ENCODE peak calls at places on chromosomes 12 and 14, in six cellular contexts. M is MM.1S; V is activated T-cell treated with anti-CD3 and anti-CD28 coated beads for 1 hour; F is activated CD8-positive, alpha-beta T cell treated with anti-CD3 and anti-CD28 coated beads, Interleukin-2, amount 10 ng/mL, durations not matched to agents 7 days and 5 days; X is HL-60; H is left ventricle myocardium inferior. Z is an unnamed sample.

GRCh38 chr12:102054345-102054744 is 7.4 kb downstream of the WASHC3 start:
- DNase-seq in X (no peak), F (no peak), H (no peak), V (no peak), M (no peak), Z (no peak)

GRCh38 chr14:23478109-23478698 is 8.7 kb downstream of the NGDN start:
- DNase-seq in H (peak; percentile 26), F (peak; percentile 81), M (peak; percentile 49), X (peak; percentile 30), V (peak; percentile 51), Z (no peak)

GRCh38 chr14:75985618-75986438 is at the start of gene IFT43:
- DNase-seq in F (peak; percentile 95), H (peak; percentile 94), M (peak; percentile 60), X (no peak), V (peak; percentile 87), Z (peak; percentile 98)

GRCh38 chr12:100154472-100155247 is 12.0 kb upstream of the BLTP3B start:
- DNase-seq in X (peak; percentile 41), M (peak; percentile 66), V (peak; percentile 70), F (peak; percentile 80), H (peak; percentile 79), Z (peak; percentile 94)

GRCh38 chr12:131621701-131622421 is 89.0 kb upstream of the SFSWAP start:
- DNase-seq in M (no peak), H (no peak), F (no peak), V (no peak), X (no peak), Z (no peak)

GRCh38 chr14:83559721-83560120 is 1970.2 kb upstream of the FLRT2 start:
- DNase-seq in V (no peak), M (no peak), F (no peak), X (no peak), H (no peak), Z (no peak)

GRCh38 chr14:72906316-72906715 is 12.4 kb upstream of the DPF3 start:
- DNase-seq in X (no peak), F (no peak), M (no peak), V (no peak), H (no peak), Z (no peak)

GRCh38 chr12:51275088-51275487 is 4.9 kb upstream of the SMAGP start:
- DNase-seq in V (no peak), X (no peak), M (no peak), H (no peak), F (no peak), Z (no peak)

GRCh38 chr14:104879983-104880565 is 15.0 kb downstream of the CEP170B start:
- DNase-seq in M (no peak), F (no peak), V (no peak), X (no peak), H (peak; percentile 5), Z (peak; percentile 65)

GRCh38 chr12:77343291-77343690 is 277.9 kb upstream of the E2F7 start:
- DNase-seq in X (no peak), F (no peak), V (no peak), H (no peak), M (no peak), Z (no peak)

GRCh38 chr12:101743242-101743641 is 4.0 kb upstream of the SYCP3 start:
- DNase-seq in M (no peak), F (no peak), H (no peak), V (no peak), X (no peak), Z (no peak)

GRCh38 chr12:62190921-62191746 is 69.1 kb upstream of the USP15 start:
- DNase-seq in F (peak; percentile 38), V (no peak), H (peak; percentile 15), M (no peak), X (no peak), Z (peak; percentile 86)

GRCh38 chr14:95510804-95511203 is 5.6 kb downstream of the SYNE3 start:
- DNase-seq in V (no peak), M (no peak), F (no peak), X (no peak), H (no peak), Z (peak; percentile 1)

GRCh38 chr14:74609721-74610120 is 2.3 kb downstream of the LTBP2 start:
- DNase-seq in V (no peak), H (no peak), X (no peak), F (no peak), M (no peak), Z (no peak)

GRCh38 chr12:80634903-80635302 is 72.5 kb upstream of the MYF6 start:
- DNase-seq in F (no peak), V (no peak), H (no peak), M (no peak), X (no peak), Z (no peak)

GRCh38 chr12:12323606-12324005 is 26.4 kb downstream of the MANSC1 start:
- DNase-seq in M (no peak), F (no peak), H (no peak), V (no peak), X (no peak), Z (no peak)

GRCh38 chr14:65528069-65528468 is 115.5 kb downstream of the FUT8 start:
- DNase-seq in H (no peak), M (no peak), X (no peak), V (no peak), F (no peak), Z (no peak)

GRCh38 chr12:106585862-106586534 is 3.2 kb downstream of the RFX4 start:
- DNase-seq in H (no peak), V (no peak), F (no peak), X (no peak), M (no peak), Z (no peak)

GRCh38 chr12:76552343-76552938 is 7.1 kb downstream of the OSBPL8 start:
- DNase-seq in H (no peak), M (no peak), F (no peak), V (no peak), X (no peak), Z (no peak)

GRCh38 chr12:121465921-121466799 is 66.2 kb downstream of the RNF34 start:
- DNase-seq in F (peak; percentile 53), H (no peak), V (peak; percentile 26), X (peak; percentile 50), M (no peak), Z (no peak)

GRCh38 chr12:123748661-123749060 is 13.4 kb upstream of the DNAH10 start:
- DNase-seq in M (no peak), V (no peak), X (no peak), H (no peak), F (no peak), Z (no peak)

GRCh38 chr12:28202374-28203130 is 12.3 kb downstream of the CCDC91 start:
- DNase-seq in M (no peak), X (no peak), H (no peak), V (no peak), F (no peak), Z (no peak)

GRCh38 chr12:70436836-70437235 is 70.7 kb downstream of the KCNMB4 start:
- DNase-seq in M (no peak), H (no peak), X (no peak), F (no peak), V (no peak), Z (no peak)

GRCh38 chr14:53525608-53526007 is 372.5 kb upstream of the DDHD1 start:
- DNase-seq in M (no peak), F (no peak), H (no peak), X (no peak), V (no peak), Z (no peak)